ENCODE peak calls at places on chromosomes 13 and 19, in six cellular contexts. M, I, F, R, S and G are unnamed samples.

GRCh38 chr13:36919206-36919832 is 719 bp downstream of the SMAD9 start:
- DNase-seq in R (peak; percentile 11), S (no peak), M (peak; percentile 4), F (peak; percentile 17), I (peak; percentile 37), G (peak; percentile 20)

GRCh38 chr13:42047561-42048322 is 706 bp upstream of the DGKH start:
- DNase-seq in S (peak; percentile 77), F (peak; percentile 74), M (peak; percentile 77), R (peak; percentile 78), I (peak; percentile 29), G (peak; percentile 71)

GRCh38 chr19:6354098-6354674 is 7.1 kb upstream of the CLPP start:
- DNase-seq in F (peak; percentile 47), S (no peak), I (no peak), M (peak; percentile 43), R (peak; percentile 27), G (no peak)

GRCh38 chr13:41019578-41020347 is 647 bp upstream of the ELF1 start:
- DNase-seq in S (no peak), R (no peak), M (no peak), F (no peak), I (no peak), G (no peak)

GRCh38 chr19:16366433-16367268 is 42.0 kb downstream of the KLF2 start:
- DNase-seq in F (no peak), I (no peak), S (no peak), M (no peak), R (peak; percentile 79), G (no peak)

GRCh38 chr19:36573948-36574726 is 1.0 kb upstream of the ZNF529 start:
- DNase-seq in I (no peak), F (peak; percentile 36), S (no peak), R (no peak), M (peak; percentile 47), G (peak; percentile 33)

GRCh38 chr19:37594982-37595382 is 306 bp downstream of the ZNF540 start:
- DNase-seq in I (peak; percentile 66), S (peak; percentile 81), F (no peak), M (no peak), R (no peak), G (peak; percentile 63)

GRCh38 chr13:113742000-113742441 is 17.0 kb upstream of the TMEM255B start:
- DNase-seq in R (peak; percentile 71), F (peak; percentile 41), I (no peak), S (no peak), M (peak; percentile 36), G (no peak)

GRCh38 chr13:110149036-110149435 is 157.9 kb downstream of the COL4A1 start:
- DNase-seq in I (no peak), F (no peak), S (no peak), R (no peak), M (no peak), G (no peak)

GRCh38 chr19:41192574-41193419 is at the start of gene CYP2S1:
- DNase-seq in M (no peak), I (no peak), S (no peak), F (no peak), R (peak; percentile 55), G (no peak)

GRCh38 chr13:107210216-107211010 is 642.5 kb upstream of the ARGLU1 start:
- DNase-seq in F (peak; percentile 49), S (no peak), I (no peak), R (peak; percentile 67), M (peak; percentile 15), G (no peak)

DNA sequence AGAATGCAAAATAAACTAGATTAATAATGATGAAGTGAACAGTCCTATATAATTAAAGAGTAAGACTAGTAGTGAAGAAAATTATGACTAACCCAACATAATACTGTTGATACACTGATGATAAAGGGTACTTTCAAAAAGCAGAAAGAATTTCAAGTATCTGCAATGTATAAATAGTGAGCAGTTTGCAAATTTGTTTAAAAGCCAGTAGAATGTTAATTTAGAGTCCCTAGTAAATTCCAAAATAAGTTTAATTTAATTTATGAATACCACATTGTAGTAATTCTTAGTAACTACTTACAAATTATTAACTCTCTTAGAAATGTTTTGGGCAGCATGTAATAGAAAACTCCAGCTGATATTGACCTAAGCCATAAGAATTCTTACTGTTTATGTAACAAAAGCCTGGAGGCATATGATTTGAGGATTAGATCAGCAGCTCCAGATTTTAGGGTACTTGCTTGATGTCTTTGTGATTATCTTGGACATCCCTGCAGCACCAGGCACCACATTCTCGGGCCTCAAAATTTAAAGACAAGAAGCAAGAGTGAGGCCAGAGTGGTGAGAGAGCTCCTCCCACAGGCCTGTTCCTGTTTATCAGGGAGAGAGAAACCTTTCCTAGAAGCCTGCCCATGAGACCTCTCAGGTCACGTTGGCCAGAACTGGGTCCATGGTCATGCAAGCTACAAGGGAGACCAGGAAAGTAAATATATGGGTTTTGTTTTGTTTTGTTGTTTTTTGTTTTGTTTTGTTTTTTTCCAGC is 67.6 kb upstream of the TDRD3 start:
- DNase-seq in F (peak; percentile 45), M (peak; percentile 55), S (no peak), R (peak; percentile 27), I (no peak), G (peak; percentile 39)
- TF ChIP-seq CTCF in F (peak; percentile 46), M (peak; percentile 47), S (no peak), R (peak; percentile 57), I (peak; percentile 27), G (peak; percentile 27)

GRCh38 chr13:81639984-81640582 is 1299.2 kb upstream of the SPRY2 start:
- DNase-seq in F (no peak), S (no peak), R (no peak), M (no peak), I (no peak), G (no peak)
- TF ChIP-seq CTCF in F (no peak), S (no peak), R (no peak), M (peak; percentile 23), I (no peak), G (peak; percentile 34)

GRCh38 chr13:43331676-43332075 is 308.3 kb downstream of the DNAJC15 start:
- DNase-seq in M (peak; percentile 32), S (no peak), I (no peak), F (peak; percentile 52), R (peak; percentile 9), G (no peak)

GRCh38 chr13:43325636-43326035 is 302.2 kb downstream of the DNAJC15 start:
- DNase-seq in S (no peak), M (no peak), I (no peak), F (no peak), R (no peak), G (no peak)

GRCh38 chr13:43326100-43326499 is 302.7 kb downstream of the DNAJC15 start:
- DNase-seq in M (no peak), F (no peak), I (no peak), R (no peak), S (no peak), G (no peak)

GRCh38 chr13:43329702-43330101 is 306.3 kb downstream of the DNAJC15 start:
- DNase-seq in F (no peak), M (no peak), R (no peak), S (no peak), I (no peak), G (peak; percentile 19)

GRCh38 chr13:43328907-43329306 is 305.5 kb downstream of the DNAJC15 start:
- DNase-seq in R (no peak), I (no peak), M (no peak), S (no peak), F (no peak), G (no peak)
- TF ChIP-seq CTCF in R (no peak), I (no peak), M (no peak), S (no peak), F (no peak), G (no peak)

DNA sequence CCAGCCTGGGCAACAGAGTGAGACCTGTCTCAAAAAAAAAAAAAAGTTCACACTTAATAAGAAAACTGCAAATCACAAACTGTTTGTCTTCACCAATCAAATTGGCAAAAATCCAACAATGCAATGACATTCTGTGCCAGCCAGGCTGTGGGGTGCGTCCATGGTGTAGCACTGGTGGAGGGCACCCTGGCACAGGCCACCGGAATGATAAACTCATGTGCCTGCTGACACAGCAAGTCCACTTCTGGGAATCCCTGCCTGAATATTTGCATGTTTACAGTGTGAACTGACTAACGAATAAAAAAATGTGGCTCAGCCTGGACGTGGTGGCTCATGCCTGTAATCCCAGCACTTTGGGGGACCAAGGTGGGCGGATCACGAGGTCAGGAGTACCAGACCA is 1.6 kb upstream of the LRRC25 start:
- DNase-seq in I (no peak), F (no peak), R (peak; percentile 63), M (peak; percentile 69), S (no peak), G (peak; percentile 71)
- TF ChIP-seq CTCF in I (no peak), F (no peak), R (no peak), M (no peak), S (no peak), G (no peak)

GRCh38 chr19:10553943-10554381 is 10.3 kb downstream of the ATG4D start:
- DNase-seq in M (no peak), F (no peak), I (no peak), S (no peak), R (no peak), G (no peak)

GRCh38 chr19:10555613-10555979 is 10.2 kb downstream of the KRI1 start:
- DNase-seq in S (no peak), I (no peak), M (no peak), F (no peak), R (no peak), G (no peak)

GRCh38 chr19:10553087-10553667 is 9.5 kb downstream of the ATG4D start:
- DNase-seq in R (no peak), S (no peak), M (no peak), F (no peak), I (no peak), G (no peak)

GRCh38 chr19:10552596-10553053 is 8.9 kb downstream of the ATG4D start:
- DNase-seq in I (no peak), S (no peak), F (no peak), M (peak; percentile 44), R (no peak), G (no peak)

DNA sequence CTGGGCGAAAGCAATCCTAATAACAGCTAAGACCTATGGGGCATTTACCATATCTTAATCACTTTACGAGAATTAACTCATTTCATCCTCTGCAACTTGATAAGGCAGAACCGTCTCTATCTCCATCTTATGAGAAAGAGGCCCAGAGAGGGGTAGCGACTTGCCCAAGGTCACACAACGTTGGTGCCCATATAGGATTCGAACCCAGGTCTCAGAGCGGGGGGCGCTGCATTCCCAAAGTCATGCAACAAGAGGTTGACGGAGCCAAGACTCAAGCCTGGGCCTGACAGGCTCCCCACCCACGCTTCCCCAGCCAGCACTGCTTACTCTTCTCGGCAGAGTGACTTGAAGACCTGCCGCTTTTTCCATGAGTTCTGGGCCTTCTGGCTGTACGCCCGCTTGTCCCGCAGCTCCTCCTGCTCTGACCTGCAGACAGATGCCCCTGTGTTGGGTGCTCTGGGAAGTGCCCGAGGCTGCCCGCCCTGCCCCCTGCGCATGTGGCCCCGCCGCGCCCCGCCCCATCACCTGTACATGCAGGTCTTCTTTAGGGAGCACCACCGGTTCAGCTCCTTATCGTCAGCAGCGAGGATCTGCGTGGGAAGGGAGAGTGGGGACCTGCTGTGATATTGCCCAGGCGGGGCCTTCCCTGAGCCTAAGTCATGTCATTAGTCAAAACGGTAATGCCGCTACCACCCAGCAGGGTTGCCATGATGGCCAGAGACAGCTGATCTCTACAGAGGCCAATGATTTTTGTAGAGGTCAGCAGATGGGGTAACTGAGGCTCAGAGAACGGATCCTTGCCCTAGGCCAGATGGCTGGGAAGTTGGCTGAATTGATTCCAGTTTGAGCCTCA is 10.8 kb downstream of the KRI1 start:
- DNase-seq in R (no peak), I (no peak), M (no peak), S (no peak), F (no peak), G (no peak)
- TF ChIP-seq CTCF in R (no peak), I (no peak), M (no peak), S (no peak), F (no peak), G (no peak)

DNA sequence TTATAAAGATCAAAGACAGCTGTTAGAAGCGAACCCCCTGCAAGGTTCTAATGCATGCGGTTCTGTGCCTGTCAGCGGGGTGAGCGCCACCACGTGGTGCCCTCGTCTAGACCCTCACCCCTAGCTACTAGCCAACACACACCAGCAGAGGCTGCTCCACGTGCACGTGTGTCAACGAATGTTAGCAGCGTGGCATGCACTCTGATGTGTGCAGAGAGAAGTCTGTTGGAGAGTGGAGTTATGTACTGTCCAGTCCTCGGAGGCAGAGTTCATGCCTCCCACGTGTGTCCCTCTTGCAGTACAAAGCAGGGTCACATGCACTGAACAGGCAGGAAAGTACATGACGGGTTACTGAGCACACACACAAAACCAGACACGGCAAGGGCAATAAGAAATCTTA is 75.0 kb upstream of the SLC15A1 start:
- DNase-seq in M (no peak), S (no peak), R (no peak), I (no peak), F (no peak), G (no peak)
- TF ChIP-seq CTCF in M (no peak), S (no peak), R (no peak), I (no peak), F (no peak), G (no peak)